ENCODE peak calls at places on chromosomes 7 and 10, in six cellular contexts. S, E, Q, D, K and N are unnamed samples.

GRCh38 chr7:128381161-128381821 is 19.8 kb upstream of the PRRT4 start:
- DNase-seq in S (peak), E (no peak), Q (no peak), D (no peak), K (no peak), N (peak)

GRCh38 chr7:106681815-106682495 is 21.0 kb upstream of the CCDC71L start:
- DNase-seq in S (no peak), E (no peak), Q (no peak), D (no peak), K (no peak), N (no peak)

GRCh38 chr10:114525368-114525949 is 121.2 kb upstream of the AFAP1L2 start:
- DNase-seq in S (no peak), E (no peak), Q (no peak), D (no peak), K (no peak), N (no peak)

GRCh38 chr10:92574545-92575377 is 868 bp upstream of the IDE start:
- DNase-seq in S (no peak), E (no peak), Q (no peak), D (peak), K (no peak), N (peak)

GRCh38 chr7:64907641-64908326 is 4.7 kb downstream of the ZNF273 start:
- DNase-seq in S (no peak), E (no peak), Q (no peak), D (no peak), K (peak), N (no peak)

GRCh38 chr10:102597131-102597891 is 47.0 kb upstream of the TRIM8 start:
- DNase-seq in S (peak), E (no peak), Q (no peak), D (no peak), K (no peak), N (no peak)

GRCh38 chr10:1159131-1160061 is 103.2 kb downstream of the WDR37 start:
- DNase-seq in S (no peak), E (no peak), Q (no peak), D (no peak), K (no peak), N (no peak)

GRCh38 chr10:78736926-78737618 is 331.7 kb upstream of the ZMIZ1 start:
- DNase-seq in S (no peak), E (no peak), Q (no peak), D (no peak), K (no peak), N (no peak)

GRCh38 chr10:97023401-97024180 is 162.2 kb downstream of the SLIT1 start:
- DNase-seq in S (no peak), E (no peak), Q (no peak), D (no peak), K (no peak), N (no peak)

GRCh38 chr10:28677889-28678686 is 767 bp downstream of the BAMBI start:
- DNase-seq in S (peak), E (peak), Q (no peak), D (no peak), K (no peak), N (peak)

GRCh38 chr7:126574838-126575250 is 677.9 kb downstream of the GRM8 start:
- DNase-seq in S (no peak), E (no peak), Q (no peak), D (no peak), K (peak), N (no peak)

GRCh38 chr7:12229046-12229445 is 18.0 kb downstream of the TMEM106B start:
- DNase-seq in S (no peak), E (no peak), Q (no peak), D (no peak), K (no peak), N (no peak)

GRCh38 chr10:132522521-132523411 is 14.8 kb upstream of the INPP5A start:
- DNase-seq in S (no peak), E (no peak), Q (no peak), D (no peak), K (no peak), N (no peak)

GRCh38 chr10:48406204-48406603 is 99.7 kb downstream of the MAPK8 start:
- DNase-seq in S (no peak), E (no peak), Q (no peak), D (no peak), K (no peak), N (no peak)

GRCh38 chr7:105963038-105963667 is at the start of gene CDHR3:
- DNase-seq in S (no peak), E (no peak), Q (no peak), D (no peak), K (no peak), N (no peak)

GRCh38 chr7:137687556-137688280 is 159.1 kb downstream of the DGKI start:
- DNase-seq in S (no peak), E (no peak), Q (no peak), D (no peak), K (peak), N (no peak)

GRCh38 chr10:59757966-59758365 is 4.7 kb upstream of the MRLN start:
- DNase-seq in S (no peak), E (no peak), Q (no peak), D (no peak), K (peak), N (no peak)

GRCh38 chr7:18941197-18941596 is 176.2 kb downstream of the TWIST1 start:
- DNase-seq in S (no peak), E (no peak), Q (no peak), D (no peak), K (no peak), N (no peak)

GRCh38 chr7:123598657-123599056 is 3.0 kb upstream of the ASB15 start:
- DNase-seq in S (no peak), E (no peak), Q (no peak), D (no peak), K (no peak), N (no peak)

GRCh38 chr10:70323697-70324340 is 40.0 kb upstream of the NPFFR1 start:
- DNase-seq in S (no peak), E (no peak), Q (no peak), D (no peak), K (no peak), N (no peak)

GRCh38 chr7:75537731-75538130 is 45.6 kb downstream of the SPDYE5 start:
- DNase-seq in S (no peak), E (no peak), Q (no peak), D (no peak), K (no peak), N (no peak)

GRCh38 chr10:100183482-100183881 is 2.3 kb downstream of the ERLIN1 start:
- DNase-seq in S (no peak), E (no peak), Q (no peak), D (no peak), K (no peak), N (no peak)

GRCh38 chr10:95741807-95742528 is 14.0 kb upstream of the ENTPD1 start:
- DNase-seq in S (peak), E (no peak), Q (no peak), D (no peak), K (peak), N (no peak)

GRCh38 chr7:140966561-140967234 is 42.0 kb upstream of the BRAF start:
- DNase-seq in S (no peak), E (no peak), Q (no peak), D (no peak), K (no peak), N (no peak)